ENCODE peak calls at places on chromosomes 2 and 18, in seven cellular contexts. One of them, this sample, is unnamed.

GRCh38 chr2:127219716-127220090 is 396 bp downstream of the CYP27C1 start:
- DNase-seq in body of pancreas: no peak
- DNase-seq in effector memory CD4-positive, alpha-beta T cell: no peak
- DNase-seq in skeletal muscle cell: no peak
- DNase-seq in spleen: no peak
- DNase-seq in fibroblast of mammary gland: no peak
- DNase-seq in brain microvascular endothelial cell: no peak
- DNase-seq in this sample: peak

GRCh38 chr2:237864940-237865622 is 5.7 kb downstream of the RAMP1 start:
- DNase-seq in body of pancreas: peak
- DNase-seq in effector memory CD4-positive, alpha-beta T cell: no peak
- DNase-seq in skeletal muscle cell: no peak
- DNase-seq in spleen: no peak
- DNase-seq in fibroblast of mammary gland: no peak
- DNase-seq in brain microvascular endothelial cell: no peak
- DNase-seq in this sample: peak

GRCh38 chr18:74283255-74283554 is 8.6 kb downstream of the CYB5A start:
- DNase-seq in body of pancreas: no peak
- DNase-seq in effector memory CD4-positive, alpha-beta T cell: no peak
- DNase-seq in skeletal muscle cell: no peak
- DNase-seq in spleen: no peak
- DNase-seq in fibroblast of mammary gland: peak
- DNase-seq in brain microvascular endothelial cell: no peak
- DNase-seq in this sample: no peak

GRCh38 chr2:42227491-42227890 is 58.3 kb downstream of the EML4 start:
- DNase-seq in body of pancreas: no peak
- DNase-seq in effector memory CD4-positive, alpha-beta T cell: no peak
- DNase-seq in skeletal muscle cell: no peak
- DNase-seq in spleen: no peak
- DNase-seq in fibroblast of mammary gland: no peak
- DNase-seq in brain microvascular endothelial cell: no peak
- DNase-seq in this sample: no peak

GRCh38 chr2:158717366-158718195 is 77.5 kb upstream of the DAPL1 start:
- DNase-seq in body of pancreas: no peak
- DNase-seq in effector memory CD4-positive, alpha-beta T cell: no peak
- DNase-seq in skeletal muscle cell: no peak
- DNase-seq in spleen: no peak
- DNase-seq in fibroblast of mammary gland: no peak
- DNase-seq in brain microvascular endothelial cell: no peak
- DNase-seq in this sample: no peak

GRCh38 chr2:239318790-239319189 is 82.0 kb downstream of the HDAC4 start:
- DNase-seq in body of pancreas: no peak
- DNase-seq in effector memory CD4-positive, alpha-beta T cell: no peak
- DNase-seq in skeletal muscle cell: no peak
- DNase-seq in spleen: no peak
- DNase-seq in fibroblast of mammary gland: peak
- DNase-seq in brain microvascular endothelial cell: no peak
- DNase-seq in this sample: no peak

GRCh38 chr2:2701176-2701781 is 370.2 kb upstream of the MYT1L start:
- DNase-seq in body of pancreas: no peak
- DNase-seq in effector memory CD4-positive, alpha-beta T cell: no peak
- DNase-seq in skeletal muscle cell: no peak
- DNase-seq in spleen: no peak
- DNase-seq in fibroblast of mammary gland: no peak
- DNase-seq in brain microvascular endothelial cell: no peak
- DNase-seq in this sample: no peak

GRCh38 chr2:75516378-75517122 is 44.2 kb downstream of the EVA1A start:
- DNase-seq in body of pancreas: peak
- DNase-seq in effector memory CD4-positive, alpha-beta T cell: no peak
- DNase-seq in skeletal muscle cell: no peak
- DNase-seq in spleen: no peak
- DNase-seq in fibroblast of mammary gland: peak
- DNase-seq in brain microvascular endothelial cell: no peak
- DNase-seq in this sample: no peak

GRCh38 chr2:227312579-227312978 is 12.5 kb upstream of the MFF start:
- DNase-seq in body of pancreas: no peak
- DNase-seq in effector memory CD4-positive, alpha-beta T cell: no peak
- DNase-seq in skeletal muscle cell: no peak
- DNase-seq in spleen: no peak
- DNase-seq in fibroblast of mammary gland: no peak
- DNase-seq in brain microvascular endothelial cell: no peak
- DNase-seq in this sample: no peak

GRCh38 chr18:45777393-45777792 is 48.1 kb upstream of the SIGLEC15 start:
- DNase-seq in body of pancreas: no peak
- DNase-seq in effector memory CD4-positive, alpha-beta T cell: no peak
- DNase-seq in skeletal muscle cell: peak
- DNase-seq in spleen: no peak
- DNase-seq in fibroblast of mammary gland: peak
- DNase-seq in brain microvascular endothelial cell: peak
- DNase-seq in this sample: peak

GRCh38 chr2:172672114-172672513 is 63.5 kb upstream of the RAPGEF4 start:
- DNase-seq in body of pancreas: no peak
- DNase-seq in effector memory CD4-positive, alpha-beta T cell: no peak
- DNase-seq in skeletal muscle cell: no peak
- DNase-seq in spleen: no peak
- DNase-seq in fibroblast of mammary gland: peak
- DNase-seq in brain microvascular endothelial cell: no peak
- DNase-seq in this sample: no peak

GRCh38 chr2:190062617-190063016 is at the start of gene MSTN:
- DNase-seq in body of pancreas: no peak
- DNase-seq in effector memory CD4-positive, alpha-beta T cell: no peak
- DNase-seq in skeletal muscle cell: no peak
- DNase-seq in spleen: no peak
- DNase-seq in fibroblast of mammary gland: no peak
- DNase-seq in brain microvascular endothelial cell: no peak
- DNase-seq in this sample: no peak

GRCh38 chr2:49262815-49263560 is 108.7 kb upstream of the FSHR start:
- DNase-seq in body of pancreas: no peak
- DNase-seq in effector memory CD4-positive, alpha-beta T cell: no peak
- DNase-seq in skeletal muscle cell: no peak
- DNase-seq in spleen: no peak
- DNase-seq in fibroblast of mammary gland: no peak
- DNase-seq in brain microvascular endothelial cell: no peak
- DNase-seq in this sample: no peak

GRCh38 chr18:36828157-36828629 is 609 bp downstream of the TPGS2 start:
- DNase-seq in body of pancreas: peak
- DNase-seq in effector memory CD4-positive, alpha-beta T cell: peak
- DNase-seq in skeletal muscle cell: peak
- DNase-seq in spleen: no peak
- DNase-seq in fibroblast of mammary gland: peak
- DNase-seq in brain microvascular endothelial cell: peak
- DNase-seq in this sample: peak

GRCh38 chr2:68237976-68238580 is 14.3 kb downstream of the PPP3R1 start:
- DNase-seq in body of pancreas: no peak
- DNase-seq in effector memory CD4-positive, alpha-beta T cell: no peak
- DNase-seq in skeletal muscle cell: no peak
- DNase-seq in spleen: no peak
- DNase-seq in fibroblast of mammary gland: no peak
- DNase-seq in brain microvascular endothelial cell: no peak
- DNase-seq in this sample: no peak

GRCh38 chr2:168912466-168913170 is 11.5 kb downstream of the G6PC2 start:
- DNase-seq in body of pancreas: peak
- DNase-seq in effector memory CD4-positive, alpha-beta T cell: no peak
- DNase-seq in skeletal muscle cell: no peak
- DNase-seq in spleen: no peak
- DNase-seq in fibroblast of mammary gland: peak
- DNase-seq in brain microvascular endothelial cell: no peak
- DNase-seq in this sample: peak

GRCh38 chr2:85987266-85988178 is 98.7 kb upstream of the ST3GAL5 start:
- DNase-seq in body of pancreas: no peak
- DNase-seq in effector memory CD4-positive, alpha-beta T cell: no peak
- DNase-seq in skeletal muscle cell: no peak
- DNase-seq in spleen: no peak
- DNase-seq in fibroblast of mammary gland: no peak
- DNase-seq in brain microvascular endothelial cell: no peak
- DNase-seq in this sample: no peak

GRCh38 chr2:150812664-150813408 is 325.4 kb upstream of the RND3 start:
- DNase-seq in body of pancreas: no peak
- DNase-seq in effector memory CD4-positive, alpha-beta T cell: no peak
- DNase-seq in skeletal muscle cell: no peak
- DNase-seq in spleen: no peak
- DNase-seq in fibroblast of mammary gland: no peak
- DNase-seq in brain microvascular endothelial cell: no peak
- DNase-seq in this sample: no peak

GRCh38 chr2:159613515-159614336 is 2.6 kb downstream of the BAZ2B start:
- DNase-seq in body of pancreas: no peak
- DNase-seq in effector memory CD4-positive, alpha-beta T cell: no peak
- DNase-seq in skeletal muscle cell: no peak
- DNase-seq in spleen: no peak
- DNase-seq in fibroblast of mammary gland: peak
- DNase-seq in brain microvascular endothelial cell: no peak
- DNase-seq in this sample: peak

GRCh38 chr18:79367480-79367879 is 28.2 kb upstream of the NFATC1 start:
- DNase-seq in body of pancreas: no peak
- DNase-seq in effector memory CD4-positive, alpha-beta T cell: no peak
- DNase-seq in skeletal muscle cell: no peak
- DNase-seq in spleen: no peak
- DNase-seq in fibroblast of mammary gland: no peak
- DNase-seq in brain microvascular endothelial cell: no peak
- DNase-seq in this sample: no peak

GRCh38 chr2:152038451-152038958 is 60.3 kb downstream of the CACNB4 start:
- DNase-seq in body of pancreas: peak
- DNase-seq in effector memory CD4-positive, alpha-beta T cell: no peak
- DNase-seq in skeletal muscle cell: no peak
- DNase-seq in spleen: no peak
- DNase-seq in fibroblast of mammary gland: no peak
- DNase-seq in brain microvascular endothelial cell: no peak
- DNase-seq in this sample: no peak

DNA sequence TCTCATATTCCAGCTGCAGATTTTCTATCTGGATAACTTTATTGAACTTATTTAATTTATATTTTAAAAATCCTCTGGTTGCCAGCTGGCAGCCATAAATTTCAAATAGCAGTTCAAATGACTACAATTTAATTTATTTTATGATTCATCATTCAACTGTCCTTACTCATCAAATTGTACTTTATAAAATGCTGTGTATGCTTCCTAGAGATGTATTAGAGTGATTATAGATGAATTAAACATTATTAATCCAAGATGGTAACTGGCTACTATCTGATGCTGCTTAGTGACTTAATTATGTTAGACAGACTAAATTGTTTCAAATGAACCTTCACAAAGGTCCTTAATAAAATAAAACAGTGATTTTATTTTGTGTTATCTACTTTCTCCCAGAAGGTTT is 322.1 kb downstream of the FSIP2 start:
- DNase-seq in body of pancreas: no peak
- DNase-seq in effector memory CD4-positive, alpha-beta T cell: no peak
- DNase-seq in skeletal muscle cell: no peak
- DNase-seq in spleen: no peak
- DNase-seq in fibroblast of mammary gland: peak
- DNase-seq in brain microvascular endothelial cell: no peak
- DNase-seq in this sample: no peak
- H3K4me3 ChIP-seq in body of pancreas: no peak
- H3K4me3 ChIP-seq in effector memory CD4-positive, alpha-beta T cell: no peak
- H3K4me3 ChIP-seq in skeletal muscle cell: no peak
- H3K4me3 ChIP-seq in spleen: no peak
- H3K4me3 ChIP-seq in fibroblast of mammary gland: no peak
- H3K4me3 ChIP-seq in brain microvascular endothelial cell: no peak
- H3K4me3 ChIP-seq in this sample: no peak

DNA sequence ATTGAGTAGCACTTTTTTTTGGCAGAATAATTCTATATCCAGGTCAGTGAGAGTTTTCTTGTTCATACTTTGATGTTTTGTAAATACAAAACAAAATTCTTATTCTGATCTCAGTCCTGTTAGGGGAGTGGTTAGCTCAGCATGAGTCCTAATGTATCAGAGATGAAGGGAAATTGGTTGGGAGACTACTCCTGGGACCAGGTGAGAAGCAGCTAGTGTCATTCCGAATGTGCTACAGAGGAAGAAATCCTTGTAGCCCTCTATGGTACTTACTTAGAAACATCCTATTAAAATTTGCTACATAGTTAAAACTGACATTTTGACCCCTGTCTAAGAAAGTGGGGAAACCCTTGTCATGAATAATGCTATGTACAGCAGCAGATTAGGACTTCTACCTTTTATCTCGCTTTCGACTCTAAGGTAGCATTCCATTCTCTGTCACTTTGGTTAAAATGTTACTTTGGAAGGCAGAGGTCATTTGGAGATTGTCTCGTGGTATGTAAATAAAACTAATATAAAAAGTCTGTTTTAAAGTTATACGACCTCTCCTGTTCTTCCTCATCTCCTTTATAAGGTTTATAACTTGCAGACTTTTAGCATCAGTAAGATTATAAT is 65.8 kb downstream of the PARD3B start:
- DNase-seq in body of pancreas: no peak
- DNase-seq in effector memory CD4-positive, alpha-beta T cell: no peak
- DNase-seq in skeletal muscle cell: no peak
- DNase-seq in spleen: no peak
- DNase-seq in fibroblast of mammary gland: no peak
- DNase-seq in brain microvascular endothelial cell: no peak
- DNase-seq in this sample: no peak
- H3K4me3 ChIP-seq in body of pancreas: no peak
- H3K4me3 ChIP-seq in effector memory CD4-positive, alpha-beta T cell: no peak
- H3K4me3 ChIP-seq in skeletal muscle cell: no peak
- H3K4me3 ChIP-seq in spleen: no peak
- H3K4me3 ChIP-seq in fibroblast of mammary gland: no peak
- H3K4me3 ChIP-seq in brain microvascular endothelial cell: no peak
- H3K4me3 ChIP-seq in this sample: no peak

DNA sequence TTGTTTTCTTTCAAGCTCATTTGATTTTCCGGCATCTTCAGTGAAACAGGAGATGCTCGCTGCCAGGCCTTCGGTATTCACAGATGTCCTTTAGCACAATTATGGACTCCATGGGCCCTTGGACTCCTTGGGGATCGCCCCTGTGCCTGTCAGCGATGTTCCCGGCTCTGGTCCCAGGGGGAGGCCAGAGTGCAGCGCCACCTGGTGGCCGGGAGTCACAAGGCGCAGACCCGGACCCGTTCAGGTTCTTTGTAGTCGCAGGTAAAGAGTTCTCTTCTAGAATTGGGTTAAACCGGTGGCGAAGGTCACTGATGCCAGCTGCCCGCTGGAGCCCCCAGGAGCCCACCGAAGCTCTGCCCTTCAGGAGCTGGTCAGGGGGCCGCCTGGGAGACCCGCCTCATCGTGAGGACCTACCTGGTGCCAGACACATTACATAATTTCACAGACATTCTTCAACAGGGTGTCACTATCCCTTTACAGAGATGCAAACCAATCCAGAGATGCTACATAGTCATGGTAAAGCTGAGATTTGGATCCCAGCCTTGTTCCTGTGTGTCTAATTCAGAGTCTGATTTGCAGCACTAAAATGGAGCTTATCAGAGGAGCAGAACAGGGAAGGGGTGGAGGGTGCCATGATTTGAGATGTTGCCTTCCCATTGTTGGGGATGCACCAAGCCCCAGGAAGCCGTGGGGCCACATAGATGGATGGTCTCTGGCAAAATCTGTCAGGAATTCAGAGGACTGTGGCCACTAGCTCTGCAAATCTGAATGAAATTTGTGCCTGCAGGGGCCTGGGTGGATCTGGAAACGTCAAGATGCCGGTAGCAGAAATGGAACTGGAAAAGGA is 6.0 kb upstream of the INPP5D start:
- DNase-seq in body of pancreas: peak
- DNase-seq in effector memory CD4-positive, alpha-beta T cell: peak
- DNase-seq in skeletal muscle cell: no peak
- DNase-seq in spleen: peak
- DNase-seq in fibroblast of mammary gland: peak
- DNase-seq in brain microvascular endothelial cell: peak
- DNase-seq in this sample: peak
- H3K4me3 ChIP-seq in body of pancreas: no peak
- H3K4me3 ChIP-seq in effector memory CD4-positive, alpha-beta T cell: no peak
- H3K4me3 ChIP-seq in skeletal muscle cell: no peak
- H3K4me3 ChIP-seq in spleen: no peak
- H3K4me3 ChIP-seq in fibroblast of mammary gland: no peak
- H3K4me3 ChIP-seq in brain microvascular endothelial cell: no peak
- H3K4me3 ChIP-seq in this sample: no peak

GRCh38 chr2:219250044-219250781 is 2.8 kb upstream of the TUBA4B start:
- DNase-seq in body of pancreas: no peak
- DNase-seq in effector memory CD4-positive, alpha-beta T cell: no peak
- DNase-seq in skeletal muscle cell: no peak
- DNase-seq in spleen: peak
- DNase-seq in fibroblast of mammary gland: no peak
- DNase-seq in brain microvascular endothelial cell: no peak
- DNase-seq in this sample: peak
- H3K4me3 ChIP-seq in body of pancreas: no peak
- H3K4me3 ChIP-seq in effector memory CD4-positive, alpha-beta T cell: peak
- H3K4me3 ChIP-seq in skeletal muscle cell: no peak
- H3K4me3 ChIP-seq in spleen: no peak
- H3K4me3 ChIP-seq in fibroblast of mammary gland: no peak
- H3K4me3 ChIP-seq in brain microvascular endothelial cell: no peak
- H3K4me3 ChIP-seq in this sample: peak